ENCODE peak calls at places on chromosomes 12 and 14, in four cellular contexts. One of them, this sample, is unnamed. For H3K9me3, the result is how much of the 10 kb centered on the place peaks cover.

GRCh38 chr14:62126885-62127478 is 364.8 kb downstream of the SNAPC1 start:
- DNase-seq in uterus: no peak
- DNase-seq in Panc1: peak
- DNase-seq in adrenal gland: no peak
- DNase-seq in this sample: no peak

GRCh38 chr12:57095440-57095839 is 6.5 kb downstream of the NAB2 start:
- DNase-seq in uterus: no peak
- DNase-seq in Panc1: no peak
- DNase-seq in adrenal gland: peak
- DNase-seq in this sample: no peak

GRCh38 chr14:64676410-64677008 is 27.7 kb upstream of the PLEKHG3 start:
- DNase-seq in uterus: no peak
- DNase-seq in adrenal gland: no peak
- DNase-seq in Panc1: no peak
- DNase-seq in this sample: no peak

GRCh38 chr14:73717247-73717646 is 3.1 kb upstream of the PNMA1 start:
- DNase-seq in adrenal gland: no peak
- DNase-seq in uterus: peak
- DNase-seq in Panc1: no peak
- DNase-seq in this sample: no peak

GRCh38 chr12:65656904-65657351 is 167.4 kb upstream of the HMGA2 start:
- DNase-seq in uterus: no peak
- DNase-seq in adrenal gland: no peak
- DNase-seq in Panc1: peak
- DNase-seq in this sample: peak

GRCh38 chr14:69687963-69688649 is 76.7 kb downstream of the SUSD6 start:
- DNase-seq in Panc1: no peak
- DNase-seq in adrenal gland: no peak
- DNase-seq in uterus: no peak
- DNase-seq in this sample: no peak

GRCh38 chr12:63930971-63931370 is 86.5 kb downstream of the SRGAP1 start:
- DNase-seq in adrenal gland: no peak
- DNase-seq in uterus: no peak
- DNase-seq in Panc1: no peak
- DNase-seq in this sample: no peak

GRCh38 chr12:94100254-94100653 is 48.1 kb upstream of the PLXNC1 start:
- DNase-seq in uterus: peak
- DNase-seq in adrenal gland: peak
- DNase-seq in Panc1: peak
- DNase-seq in this sample: no peak

GRCh38 chr12:76898472-76898871 is 19.7 kb upstream of the CSRP2 start:
- DNase-seq in Panc1: no peak
- DNase-seq in uterus: no peak
- DNase-seq in adrenal gland: no peak
- DNase-seq in this sample: no peak

GRCh38 chr12:116376354-116377193 is 99.1 kb upstream of the MED13L start:
- DNase-seq in Panc1: no peak
- DNase-seq in uterus: no peak
- DNase-seq in adrenal gland: no peak
- DNase-seq in this sample: no peak

GRCh38 chr14:55127491-55127951 is 1.5 kb upstream of the LGALS3 start:
- DNase-seq in uterus: no peak
- DNase-seq in adrenal gland: no peak
- DNase-seq in Panc1: no peak
- DNase-seq in this sample: peak

GRCh38 chr12:131074221-131075083 is 120.7 kb downstream of the ADGRD1 start:
- DNase-seq in uterus: no peak
- DNase-seq in Panc1: no peak
- DNase-seq in adrenal gland: peak
- DNase-seq in this sample: no peak

GRCh38 chr12:46101121-46101869 is 110.9 kb upstream of the SCAF11 start:
- DNase-seq in uterus: no peak
- DNase-seq in Panc1: no peak
- DNase-seq in adrenal gland: no peak
- DNase-seq in this sample: peak

GRCh38 chr12:101671839-101672238 is 25.6 kb upstream of the CHPT1 start:
- DNase-seq in uterus: no peak
- DNase-seq in adrenal gland: no peak
- DNase-seq in Panc1: no peak
- DNase-seq in this sample: no peak

GRCh38 chr14:89723930-89724915 is 230.3 kb downstream of the EFCAB11 start:
- DNase-seq in adrenal gland: no peak
- DNase-seq in Panc1: no peak
- DNase-seq in uterus: no peak
- DNase-seq in this sample: no peak

GRCh38 chr12:78931466-78931990 is 67.0 kb downstream of the SYT1 start:
- DNase-seq in Panc1: no peak
- DNase-seq in uterus: no peak
- DNase-seq in adrenal gland: no peak
- DNase-seq in this sample: no peak

GRCh38 chr14:20772650-20773049 is 4.4 kb downstream of the EDDM3B start:
- DNase-seq in uterus: no peak
- DNase-seq in Panc1: no peak
- DNase-seq in adrenal gland: no peak
- DNase-seq in this sample: no peak

GRCh38 chr12:19390208-19390607 is 49.1 kb upstream of the AEBP2 start:
- DNase-seq in uterus: peak
- DNase-seq in adrenal gland: no peak
- DNase-seq in Panc1: no peak
- DNase-seq in this sample: no peak

GRCh38 chr12:110508071-110508586 is 6.0 kb downstream of the RAD9B start:
- DNase-seq in Panc1: no peak
- DNase-seq in adrenal gland: no peak
- DNase-seq in uterus: no peak
- DNase-seq in this sample: no peak

GRCh38 chr12:6370576-6370935 is 4.8 kb downstream of the SCNN1A start:
- DNase-seq in adrenal gland: no peak
- DNase-seq in Panc1: no peak
- DNase-seq in uterus: no peak
- DNase-seq in this sample: no peak

GRCh38 chr12:118357327-118358007 is 15.2 kb downstream of the TAOK3 start:
- DNase-seq in adrenal gland: peak
- DNase-seq in uterus: peak
- DNase-seq in Panc1: no peak
- DNase-seq in this sample: no peak

GRCh38 chr12:120944645-120945217 is 33.6 kb upstream of the HNF1A start:
- DNase-seq in adrenal gland: peak
- DNase-seq in uterus: no peak
- DNase-seq in Panc1: peak
- DNase-seq in this sample: peak

GRCh38 chr12:107372229-107372658 is 278.9 kb upstream of the CRY1 start:
- DNase-seq in Panc1: no peak
- DNase-seq in uterus: no peak
- DNase-seq in adrenal gland: no peak
- DNase-seq in this sample: no peak

GRCh38 chr14:68616255-68616902 is 176.5 kb downstream of the ZFP36L1 start:
- DNase-seq in Panc1: no peak
- DNase-seq in uterus: no peak
- DNase-seq in adrenal gland: no peak
- DNase-seq in this sample: no peak

GRCh38 chr12:104578453-104578852 is 121.7 kb downstream of the CHST11 start:
- DNase-seq in adrenal gland: peak
- DNase-seq in uterus: no peak
- DNase-seq in Panc1: no peak
- DNase-seq in this sample: peak

GRCh38 chr14:52695481-52696091 is at the start of gene ERO1A:
- DNase-seq in uterus: peak
- DNase-seq in adrenal gland: peak
- DNase-seq in Panc1: no peak
- DNase-seq in this sample: peak

GRCh38 chr14:73753043-73753886 is 39.1 kb upstream of the PNMA1 start:
- DNase-seq in adrenal gland: no peak
- DNase-seq in Panc1: no peak
- DNase-seq in uterus: peak
- DNase-seq in this sample: peak

GRCh38 chr12:92062539-92063493 is 82.8 kb downstream of the BTG1 start:
- DNase-seq in uterus: no peak
- DNase-seq in Panc1: no peak
- DNase-seq in adrenal gland: no peak
- DNase-seq in this sample: no peak

GRCh38 chr12:14260011-14260993 is 105.2 kb upstream of the ATF7IP start:
- DNase-seq in uterus: peak
- DNase-seq in adrenal gland: peak
- DNase-seq in Panc1: no peak
- DNase-seq in this sample: peak

GRCh38 chr12:92468358-92469020 is 234.3 kb upstream of the PLEKHG7 start:
- DNase-seq in Panc1: no peak
- DNase-seq in adrenal gland: no peak
- DNase-seq in uterus: no peak
- DNase-seq in this sample: peak

GRCh38 chr12:127780881-127781280 is 486.1 kb upstream of the TMEM132C start:
- DNase-seq in Panc1: no peak
- DNase-seq in adrenal gland: no peak
- DNase-seq in uterus: no peak
- DNase-seq in this sample: no peak

GRCh38 chr12:29733060-29733459 is 50.7 kb downstream of the TMTC1 start:
- DNase-seq in adrenal gland: no peak
- DNase-seq in Panc1: no peak
- DNase-seq in uterus: no peak
- DNase-seq in this sample: no peak

GRCh38 chr14:75350505-75351060 is 72.0 kb downstream of the FOS start:
- DNase-seq in adrenal gland: no peak
- DNase-seq in uterus: no peak
- DNase-seq in Panc1: no peak
- DNase-seq in this sample: no peak

GRCh38 chr12:55843431-55843830 is 695 bp upstream of the MMP19 start:
- DNase-seq in adrenal gland: no peak
- DNase-seq in uterus: no peak
- DNase-seq in Panc1: no peak
- DNase-seq in this sample: no peak

GRCh38 chr12:22874151-22874550 is 249.2 kb downstream of the ETNK1 start:
- DNase-seq in Panc1: no peak
- DNase-seq in uterus: no peak
- DNase-seq in adrenal gland: no peak
- DNase-seq in this sample: no peak

GRCh38 chr14:24817638-24818053 is 183.7 kb upstream of the GZMB start:
- DNase-seq in uterus: no peak
- DNase-seq in Panc1: no peak
- DNase-seq in adrenal gland: no peak
- DNase-seq in this sample: no peak

GRCh38 chr12:43578782-43579181 is 26.8 kb upstream of the ADAMTS20 start:
- DNase-seq in uterus: no peak
- DNase-seq in adrenal gland: no peak
- DNase-seq in Panc1: no peak
- DNase-seq in this sample: no peak
- H3K4me3 ChIP-seq in uterus: no peak
- H3K4me3 ChIP-seq in adrenal gland: no peak
- H3K4me3 ChIP-seq in Panc1: no peak
- H3K4me3 ChIP-seq in this sample: no peak

GRCh38 chr14:36658091-36659009 is 3.3 kb upstream of the PAX9 start:
- DNase-seq in Panc1: no peak
- DNase-seq in uterus: no peak
- DNase-seq in adrenal gland: no peak
- DNase-seq in this sample: no peak

GRCh38 chr14:36661506-36662257 is at the start of gene PAX9:
- DNase-seq in adrenal gland: peak
- DNase-seq in Panc1: peak
- DNase-seq in uterus: no peak
- DNase-seq in this sample: peak

GRCh38 chr14:36660736-36661505 is 739 bp upstream of the PAX9 start:
- DNase-seq in adrenal gland: no peak
- DNase-seq in Panc1: no peak
- DNase-seq in uterus: no peak
- DNase-seq in this sample: no peak

GRCh38 chr14:36659010-36659821 is 2.4 kb upstream of the PAX9 start:
- DNase-seq in adrenal gland: no peak
- DNase-seq in uterus: no peak
- DNase-seq in Panc1: no peak
- DNase-seq in this sample: no peak

GRCh38 chr14:36659822-36660735 is 1.6 kb upstream of the PAX9 start:
- DNase-seq in adrenal gland: no peak
- DNase-seq in uterus: no peak
- DNase-seq in Panc1: no peak
- DNase-seq in this sample: no peak
- H3K9me3 ChIP-seq in adrenal gland: under half
- H3K9me3 ChIP-seq in uterus: under half
- H3K9me3 ChIP-seq in Panc1: under half
- H3K9me3 ChIP-seq in this sample: under half

GRCh38 chr12:85002778-85003296 is 33.2 kb downstream of the TSPAN19 start:
- DNase-seq in Panc1: no peak
- DNase-seq in uterus: no peak
- DNase-seq in adrenal gland: no peak
- DNase-seq in this sample: no peak
- H3K4me3 ChIP-seq in Panc1: no peak
- H3K4me3 ChIP-seq in uterus: no peak
- H3K4me3 ChIP-seq in adrenal gland: no peak
- H3K4me3 ChIP-seq in this sample: no peak

GRCh38 chr12:34210183-34210582 is 187.9 kb downstream of the ALG10 start:
- DNase-seq in adrenal gland: no peak
- DNase-seq in uterus: no peak
- DNase-seq in Panc1: no peak
- DNase-seq in this sample: no peak
- H3K9me3 ChIP-seq in adrenal gland: under half
- H3K9me3 ChIP-seq in uterus: under half
- H3K9me3 ChIP-seq in Panc1: under half
- H3K9me3 ChIP-seq in this sample: under half

GRCh38 chr12:95986635-95987535 is 9.3 kb downstream of the HAL start:
- DNase-seq in Panc1: no peak
- DNase-seq in adrenal gland: no peak
- DNase-seq in uterus: no peak
- DNase-seq in this sample: no peak
- H3K4me3 ChIP-seq in Panc1: no peak
- H3K4me3 ChIP-seq in adrenal gland: no peak
- H3K4me3 ChIP-seq in uterus: no peak
- H3K4me3 ChIP-seq in this sample: no peak

GRCh38 chr12:34302131-34302885 is 280.0 kb downstream of the ALG10 start:
- DNase-seq in Panc1: no peak
- DNase-seq in adrenal gland: no peak
- DNase-seq in uterus: no peak
- DNase-seq in this sample: no peak
- H3K9me3 ChIP-seq in Panc1: under half
- H3K9me3 ChIP-seq in adrenal gland: under half
- H3K9me3 ChIP-seq in uterus: under half
- H3K9me3 ChIP-seq in this sample: under half

GRCh38 chr12:99907210-99907609 is 77.5 kb downstream of the ANKS1B start:
- DNase-seq in uterus: no peak
- DNase-seq in adrenal gland: no peak
- DNase-seq in Panc1: no peak
- DNase-seq in this sample: no peak

GRCh38 chr12:99910342-99910741 is 74.4 kb downstream of the ANKS1B start:
- DNase-seq in uterus: no peak
- DNase-seq in Panc1: no peak
- DNase-seq in adrenal gland: no peak
- DNase-seq in this sample: no peak

GRCh38 chr12:99914206-99914605 is 70.5 kb downstream of the ANKS1B start:
- DNase-seq in adrenal gland: no peak
- DNase-seq in Panc1: no peak
- DNase-seq in uterus: no peak
- DNase-seq in this sample: no peak

GRCh38 chr12:99911967-99912366 is 72.8 kb downstream of the ANKS1B start:
- DNase-seq in adrenal gland: no peak
- DNase-seq in Panc1: no peak
- DNase-seq in uterus: no peak
- DNase-seq in this sample: no peak

GRCh38 chr12:99911076-99911475 is 73.7 kb downstream of the ANKS1B start:
- DNase-seq in uterus: peak
- DNase-seq in adrenal gland: peak
- DNase-seq in Panc1: peak
- DNase-seq in this sample: peak
- H3K4me3 ChIP-seq in uterus: peak
- H3K4me3 ChIP-seq in adrenal gland: peak
- H3K4me3 ChIP-seq in Panc1: peak
- H3K4me3 ChIP-seq in this sample: no peak

This sample was measured in MG63.